ENCODE peak calls at places on chromosomes 1 and 21, in ten cellular contexts. One of them, this sample, is unnamed.

GRCh38 chr1:230384380-230385172 is 41.6 kb downstream of the PGBD5 start:
- DNase-seq in brain microvascular endothelial cell: no peak
- DNase-seq in pancreas: no peak
- DNase-seq in AG09319: no peak
- DNase-seq in tibial artery: no peak
- DNase-seq in fibroblast of mammary gland: no peak
- DNase-seq in colonic mucosa: no peak
- DNase-seq in neural crest cell: no peak
- DNase-seq in GM13976: no peak
- DNase-seq in H1: no peak
- DNase-seq in this sample: no peak

GRCh38 chr1:243974451-243975292 is 76.4 kb upstream of the ZBTB18 start:
- DNase-seq in brain microvascular endothelial cell: peak
- DNase-seq in pancreas: no peak
- DNase-seq in AG09319: no peak
- DNase-seq in tibial artery: no peak
- DNase-seq in fibroblast of mammary gland: peak
- DNase-seq in colonic mucosa: no peak
- DNase-seq in neural crest cell: no peak
- DNase-seq in GM13976: no peak
- DNase-seq in H1: peak
- DNase-seq in this sample: no peak

GRCh38 chr1:210786546-210786945 is 347.4 kb downstream of the KCNH1 start:
- DNase-seq in brain microvascular endothelial cell: no peak
- DNase-seq in pancreas: no peak
- DNase-seq in AG09319: no peak
- DNase-seq in tibial artery: no peak
- DNase-seq in fibroblast of mammary gland: no peak
- DNase-seq in colonic mucosa: no peak
- DNase-seq in neural crest cell: no peak
- DNase-seq in GM13976: no peak
- DNase-seq in H1: no peak
- DNase-seq in this sample: no peak

GRCh38 chr21:43785134-43785533 is 4.2 kb upstream of the RRP1 start:
- DNase-seq in brain microvascular endothelial cell: no peak
- DNase-seq in pancreas: no peak
- DNase-seq in AG09319: no peak
- DNase-seq in tibial artery: no peak
- DNase-seq in fibroblast of mammary gland: no peak
- DNase-seq in colonic mucosa: no peak
- DNase-seq in neural crest cell: no peak
- DNase-seq in GM13976: no peak
- DNase-seq in H1: no peak
- DNase-seq in this sample: no peak

GRCh38 chr1:168506204-168506819 is 37.5 kb downstream of the XCL2 start:
- DNase-seq in brain microvascular endothelial cell: peak
- DNase-seq in pancreas: no peak
- DNase-seq in AG09319: no peak
- DNase-seq in tibial artery: no peak
- DNase-seq in fibroblast of mammary gland: peak
- DNase-seq in colonic mucosa: no peak
- DNase-seq in neural crest cell: no peak
- DNase-seq in GM13976: no peak
- DNase-seq in H1: no peak
- DNase-seq in this sample: no peak

GRCh38 chr1:154857022-154857421 is 13.1 kb downstream of the KCNN3 start:
- DNase-seq in brain microvascular endothelial cell: no peak
- DNase-seq in pancreas: no peak
- DNase-seq in AG09319: no peak
- DNase-seq in tibial artery: no peak
- DNase-seq in fibroblast of mammary gland: no peak
- DNase-seq in colonic mucosa: no peak
- DNase-seq in neural crest cell: no peak
- DNase-seq in GM13976: no peak
- DNase-seq in H1: no peak
- DNase-seq in this sample: no peak

GRCh38 chr1:67616394-67616985 is 68.5 kb upstream of the GADD45A start:
- DNase-seq in brain microvascular endothelial cell: no peak
- DNase-seq in pancreas: no peak
- DNase-seq in AG09319: no peak
- DNase-seq in tibial artery: no peak
- DNase-seq in fibroblast of mammary gland: no peak
- DNase-seq in colonic mucosa: no peak
- DNase-seq in neural crest cell: no peak
- DNase-seq in GM13976: no peak
- DNase-seq in H1: no peak
- DNase-seq in this sample: no peak

GRCh38 chr1:96313216-96313615 is 408.4 kb upstream of the PTBP2 start:
- DNase-seq in brain microvascular endothelial cell: peak
- DNase-seq in pancreas: no peak
- DNase-seq in AG09319: no peak
- DNase-seq in tibial artery: no peak
- DNase-seq in fibroblast of mammary gland: peak
- DNase-seq in colonic mucosa: no peak
- DNase-seq in neural crest cell: no peak
- DNase-seq in GM13976: no peak
- DNase-seq in H1: no peak
- DNase-seq in this sample: no peak

GRCh38 chr1:56216173-56216572 is 363.2 kb downstream of the PLPP3 start:
- DNase-seq in brain microvascular endothelial cell: no peak
- DNase-seq in pancreas: no peak
- DNase-seq in AG09319: no peak
- DNase-seq in tibial artery: peak
- DNase-seq in fibroblast of mammary gland: peak
- DNase-seq in colonic mucosa: no peak
- DNase-seq in neural crest cell: no peak
- DNase-seq in GM13976: no peak
- DNase-seq in H1: no peak
- DNase-seq in this sample: no peak

GRCh38 chr1:215607412-215607811 is 40.3 kb downstream of the KCTD3 start:
- DNase-seq in brain microvascular endothelial cell: no peak
- DNase-seq in pancreas: no peak
- DNase-seq in AG09319: no peak
- DNase-seq in tibial artery: no peak
- DNase-seq in fibroblast of mammary gland: no peak
- DNase-seq in colonic mucosa: no peak
- DNase-seq in neural crest cell: no peak
- DNase-seq in GM13976: no peak
- DNase-seq in H1: no peak
- DNase-seq in this sample: no peak

GRCh38 chr1:215606036-215606435 is 38.9 kb downstream of the KCTD3 start:
- DNase-seq in brain microvascular endothelial cell: no peak
- DNase-seq in pancreas: no peak
- DNase-seq in AG09319: no peak
- DNase-seq in tibial artery: no peak
- DNase-seq in fibroblast of mammary gland: no peak
- DNase-seq in colonic mucosa: no peak
- DNase-seq in neural crest cell: no peak
- DNase-seq in GM13976: no peak
- DNase-seq in H1: no peak
- DNase-seq in this sample: no peak

GRCh38 chr1:215605011-215605621 is 38.0 kb downstream of the KCTD3 start:
- DNase-seq in brain microvascular endothelial cell: no peak
- DNase-seq in pancreas: no peak
- DNase-seq in AG09319: no peak
- DNase-seq in tibial artery: no peak
- DNase-seq in fibroblast of mammary gland: no peak
- DNase-seq in colonic mucosa: no peak
- DNase-seq in neural crest cell: no peak
- DNase-seq in GM13976: no peak
- DNase-seq in H1: no peak
- DNase-seq in this sample: no peak

GRCh38 chr1:215608646-215609045 is 41.5 kb downstream of the KCTD3 start:
- DNase-seq in brain microvascular endothelial cell: no peak
- DNase-seq in pancreas: no peak
- DNase-seq in AG09319: no peak
- DNase-seq in tibial artery: no peak
- DNase-seq in fibroblast of mammary gland: no peak
- DNase-seq in colonic mucosa: no peak
- DNase-seq in neural crest cell: no peak
- DNase-seq in GM13976: no peak
- DNase-seq in H1: no peak
- DNase-seq in this sample: no peak

DNA sequence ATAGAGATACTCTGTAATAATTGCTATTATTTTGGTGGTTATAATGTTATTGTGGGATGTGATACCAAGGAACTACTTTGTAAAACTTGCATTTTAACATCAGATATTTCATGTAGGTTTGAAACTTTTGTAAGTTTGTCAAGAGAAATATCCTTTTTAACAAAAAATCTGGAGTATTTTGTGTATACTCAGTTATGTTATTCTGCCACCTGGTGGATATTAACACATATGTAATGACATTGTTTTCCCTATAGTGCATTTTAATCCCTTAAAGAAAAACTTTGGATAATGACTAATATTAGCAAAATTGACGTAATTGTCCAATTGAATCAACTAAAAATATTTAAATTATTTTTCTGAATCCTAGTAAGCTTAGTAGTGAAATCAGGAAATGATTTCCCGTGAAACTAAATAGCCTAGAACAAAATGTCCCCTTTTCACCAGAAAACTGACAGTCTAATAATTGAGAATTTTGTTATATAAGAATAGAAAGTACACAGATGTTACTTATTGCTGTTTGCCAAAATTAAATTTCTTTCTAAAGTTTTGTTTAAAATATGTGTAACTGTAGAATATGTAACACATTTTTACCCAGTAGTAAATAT is 39.6 kb downstream of the KCTD3 start:
- DNase-seq in brain microvascular endothelial cell: no peak
- DNase-seq in pancreas: no peak
- DNase-seq in AG09319: no peak
- DNase-seq in tibial artery: no peak
- DNase-seq in fibroblast of mammary gland: peak
- DNase-seq in colonic mucosa: no peak
- DNase-seq in neural crest cell: no peak
- DNase-seq in GM13976: no peak
- DNase-seq in H1: no peak
- DNase-seq in this sample: no peak
- TF ChIP-seq CTCF in brain microvascular endothelial cell: peak
- TF ChIP-seq CTCF in pancreas: peak
- TF ChIP-seq CTCF in AG09319: peak
- TF ChIP-seq CTCF in tibial artery: peak
- TF ChIP-seq CTCF in fibroblast of mammary gland: peak
- TF ChIP-seq CTCF in colonic mucosa: peak
- TF ChIP-seq CTCF in neural crest cell: peak
- TF ChIP-seq CTCF in GM13976: peak
- TF ChIP-seq CTCF in H1: no peak
- TF ChIP-seq CTCF in this sample: no peak

DNA sequence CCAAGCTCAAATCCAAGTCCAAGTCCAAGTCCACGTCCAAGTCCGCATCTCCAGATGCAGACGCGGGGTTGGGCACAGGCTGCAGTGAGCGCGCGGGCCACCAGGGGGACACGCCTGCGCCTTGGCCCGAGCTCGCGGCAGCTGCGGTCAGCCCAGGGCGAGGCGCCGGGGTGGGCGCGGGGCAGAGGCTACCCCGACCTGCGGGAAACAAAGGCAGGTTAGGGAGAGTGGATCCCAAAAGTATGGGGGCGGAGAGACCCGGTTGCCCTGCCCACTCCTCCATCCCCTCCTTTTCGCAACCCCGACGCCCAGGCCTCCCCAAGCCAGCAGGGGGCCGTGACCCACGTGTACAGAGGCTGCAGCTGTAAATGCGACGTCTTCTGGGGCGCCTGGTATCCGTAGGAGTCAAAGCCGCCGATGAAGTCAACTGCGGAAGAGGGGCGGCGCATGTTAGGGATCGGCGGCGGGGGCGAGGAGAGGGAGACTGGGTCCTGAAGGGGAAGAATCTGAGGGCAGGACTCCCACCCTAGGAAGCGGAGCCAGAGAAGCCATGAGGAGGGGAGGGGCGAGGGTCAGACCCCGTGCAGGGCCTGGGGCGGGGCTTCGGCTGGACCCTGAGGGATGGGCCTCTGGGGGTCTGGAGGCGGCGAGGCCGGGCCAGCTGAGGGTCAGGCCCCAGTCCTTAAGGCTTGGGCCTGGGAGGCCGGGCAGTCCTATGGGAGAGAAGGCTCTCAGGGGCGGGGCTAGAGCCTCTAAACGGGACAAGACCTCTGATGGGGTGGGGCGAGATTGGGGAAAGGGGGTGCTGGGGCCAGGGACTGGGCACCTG is 58.0 kb downstream of the NKAIN1 start:
- DNase-seq in brain microvascular endothelial cell: peak
- DNase-seq in pancreas: peak
- DNase-seq in AG09319: no peak
- DNase-seq in tibial artery: peak
- DNase-seq in fibroblast of mammary gland: peak
- DNase-seq in colonic mucosa: peak
- DNase-seq in neural crest cell: peak
- DNase-seq in GM13976: peak
- DNase-seq in H1: peak
- DNase-seq in this sample: no peak
- TF ChIP-seq CTCF in brain microvascular endothelial cell: peak
- TF ChIP-seq CTCF in pancreas: peak
- TF ChIP-seq CTCF in AG09319: peak
- TF ChIP-seq CTCF in tibial artery: peak
- TF ChIP-seq CTCF in fibroblast of mammary gland: peak
- TF ChIP-seq CTCF in colonic mucosa: peak
- TF ChIP-seq CTCF in neural crest cell: peak
- TF ChIP-seq CTCF in GM13976: peak
- TF ChIP-seq CTCF in H1: peak
- TF ChIP-seq CTCF in this sample: no peak

GRCh38 chr1:241408170-241408569 is 51.2 kb upstream of the RGS7 start:
- DNase-seq in brain microvascular endothelial cell: peak
- DNase-seq in pancreas: no peak
- DNase-seq in AG09319: no peak
- DNase-seq in tibial artery: no peak
- DNase-seq in fibroblast of mammary gland: peak
- DNase-seq in colonic mucosa: no peak
- DNase-seq in neural crest cell: no peak
- DNase-seq in GM13976: no peak
- DNase-seq in H1: no peak
- DNase-seq in this sample: no peak
- TF ChIP-seq CTCF in brain microvascular endothelial cell: peak
- TF ChIP-seq CTCF in pancreas: no peak
- TF ChIP-seq CTCF in AG09319: peak
- TF ChIP-seq CTCF in tibial artery: no peak
- TF ChIP-seq CTCF in fibroblast of mammary gland: peak
- TF ChIP-seq CTCF in colonic mucosa: no peak
- TF ChIP-seq CTCF in neural crest cell: peak
- TF ChIP-seq CTCF in GM13976: no peak
- TF ChIP-seq CTCF in H1: no peak
- TF ChIP-seq CTCF in this sample: no peak

DNA sequence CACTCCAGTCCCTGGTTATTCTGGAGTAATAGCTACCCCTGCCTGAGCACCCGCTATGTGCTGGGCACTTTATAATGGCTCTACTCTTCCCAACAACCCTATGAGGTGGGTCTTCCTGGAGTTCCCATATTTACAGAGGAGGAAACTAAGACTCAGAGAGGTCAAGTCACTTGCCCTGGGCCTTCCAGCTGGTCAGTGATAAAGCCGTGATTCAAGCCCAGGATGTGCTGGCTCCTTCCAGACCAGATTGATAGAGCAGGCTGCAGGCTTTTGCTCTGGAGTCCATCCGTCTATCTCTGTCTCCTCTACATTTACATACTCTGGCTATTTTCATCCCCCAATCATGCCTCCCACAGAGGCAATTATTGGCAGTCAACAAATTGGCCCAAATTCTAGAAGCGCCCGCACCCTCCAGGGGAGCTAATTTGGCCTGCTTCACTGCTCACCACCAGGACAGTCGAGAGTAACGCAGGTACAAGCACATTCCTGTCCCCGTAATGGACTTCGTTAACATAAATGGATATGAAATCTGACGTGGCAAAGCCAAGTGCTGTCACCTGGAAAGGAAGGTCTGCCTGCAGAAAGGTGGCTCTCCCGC is 39.8 kb upstream of the SELENON start:
- DNase-seq in brain microvascular endothelial cell: no peak
- DNase-seq in pancreas: no peak
- DNase-seq in AG09319: no peak
- DNase-seq in tibial artery: no peak
- DNase-seq in fibroblast of mammary gland: no peak
- DNase-seq in colonic mucosa: no peak
- DNase-seq in neural crest cell: no peak
- DNase-seq in GM13976: no peak
- DNase-seq in H1: no peak
- DNase-seq in this sample: no peak
- TF ChIP-seq CTCF in brain microvascular endothelial cell: no peak
- TF ChIP-seq CTCF in pancreas: no peak
- TF ChIP-seq CTCF in AG09319: no peak
- TF ChIP-seq CTCF in tibial artery: no peak
- TF ChIP-seq CTCF in fibroblast of mammary gland: no peak
- TF ChIP-seq CTCF in colonic mucosa: no peak
- TF ChIP-seq CTCF in neural crest cell: no peak
- TF ChIP-seq CTCF in GM13976: no peak
- TF ChIP-seq CTCF in H1: no peak
- TF ChIP-seq CTCF in this sample: no peak

This sample was measured in omental fat pad.